ENCODE peak calls at places on chromosomes 3 and 15, in eight cellular contexts. W is HepG2, P is GM23338, Y is Panc1, I is K562, H is HCT116, D is upper lobe of left lung, N is GM12878. L is an unnamed sample.

GRCh38 chr3:33718595-33718907 is 497 bp upstream of the CLASP2 start:
- ATAC-seq in Y (no peak), D (no peak), H (no peak), I (peak; percentile 1), P (no peak), N (no peak), W (no peak), L (no peak)

GRCh38 chr3:122003112-122003511 is 18.9 kb downstream of the ILDR1 start:
- ATAC-seq in D (no peak), Y (no peak), I (no peak), N (peak; percentile 36), W (no peak), P (no peak), H (no peak), L (no peak)

GRCh38 chr3:185933374-185933950 is 4.4 kb downstream of the TRA2B start:
- ATAC-seq in I (no peak), W (no peak), Y (no peak), D (no peak), N (no peak), P (no peak), H (no peak), L (no peak)

GRCh38 chr15:85589873-85590272 is 204.9 kb downstream of the KLHL25 start:
- ATAC-seq in W (peak; percentile 99), P (no peak), Y (no peak), D (peak; percentile 44), N (no peak), H (no peak), I (no peak), L (peak; percentile 46)

GRCh38 chr15:39828374-39828931 is 45.8 kb upstream of the FSIP1 start:
- ATAC-seq in I (no peak), P (peak; percentile 54), H (no peak), D (no peak), Y (no peak), W (no peak), N (no peak), L (peak; percentile 92)

GRCh38 chr3:171459942-171460225 is 321 bp downstream of the TNIK start:
- ATAC-seq in N (no peak), P (no peak), D (no peak), W (peak; percentile 50), I (peak; percentile 1), Y (peak; percentile 26), H (peak; percentile 5), L (no peak)

GRCh38 chr15:81326466-81327212 is 2.7 kb upstream of the STARD5 start:
- ATAC-seq in D (no peak), I (no peak), N (no peak), H (no peak), Y (no peak), P (no peak), W (no peak), L (no peak)

GRCh38 chr3:133894334-133895207 is 1.1 kb downstream of the RAB6B start:
- ATAC-seq in I (peak; percentile 16), P (peak; percentile 42), D (no peak), Y (peak; percentile 59), H (peak; percentile 44), W (peak; percentile 52), N (no peak), L (peak; percentile 6)

GRCh38 chr3:27354588-27355203 is 14.5 kb downstream of the NEK10 start:
- ATAC-seq in W (peak; percentile 40), N (no peak), P (peak; percentile 84), H (no peak), Y (peak; percentile 58), D (no peak), I (no peak), L (no peak)

GRCh38 chr15:73051811-73052678 is at the start of gene NEO1:
- ATAC-seq in W (peak; percentile 87), D (peak; percentile 90), H (peak; percentile 83), Y (peak; percentile 89), I (peak; percentile 81), N (peak; percentile 89), P (peak; percentile 79), L (peak; percentile 96)

GRCh38 chr15:92629276-92629974 is 26.1 kb downstream of the FAM174B start:
- ATAC-seq in Y (no peak), P (no peak), H (no peak), D (no peak), W (no peak), N (peak; percentile 16), I (no peak), L (no peak)

GRCh38 chr3:14507345-14507741 is 32.8 kb downstream of the GRIP2 start:
- ATAC-seq in I (peak; percentile 24), D (no peak), H (no peak), P (no peak), Y (no peak), N (peak; percentile 15), W (no peak), L (no peak)

GRCh38 chr3:50245251-50245745 is 9.3 kb downstream of the GNAI2 start:
- ATAC-seq in P (peak; percentile 0), N (no peak), D (no peak), I (no peak), Y (peak; percentile 45), H (peak; percentile 2), W (peak; percentile 11), L (no peak)

GRCh38 chr3:50242778-50243551 is 7.0 kb downstream of the GNAI2 start:
- ATAC-seq in W (no peak), H (no peak), N (peak; percentile 19), I (peak; percentile 23), P (no peak), D (peak; percentile 60), Y (no peak), L (peak; percentile 34)

GRCh38 chr3:50241163-50241562 is 5.2 kb downstream of the GNAI2 start:
- ATAC-seq in I (no peak), W (no peak), Y (no peak), H (no peak), P (peak; percentile 53), N (no peak), D (no peak), L (no peak)

GRCh38 chr3:50242371-50242770 is 6.4 kb downstream of the GNAI2 start:
- ATAC-seq in W (no peak), N (no peak), P (no peak), Y (no peak), D (no peak), I (no peak), H (no peak), L (no peak)

GRCh38 chr3:50243552-50243895 is 7.5 kb downstream of the GNAI2 start:
- ATAC-seq in W (no peak), D (no peak), P (no peak), N (no peak), Y (no peak), H (no peak), I (no peak), L (no peak)
- H3K4me1 ChIP-seq in W (peaks cover 28% of the 10 kb centered on the region), D (peaks cover 98% of the 10 kb centered on the region), P (peaks cover 72% of the 10 kb centered on the region), N (peaks cover 58% of the 10 kb centered on the region), Y (peaks cover 61% of the 10 kb centered on the region), H (peaks cover 40% of the 10 kb centered on the region), I (peaks cover 55% of the 10 kb centered on the region), L (peaks cover 90% of the 10 kb centered on the region)

DNA sequence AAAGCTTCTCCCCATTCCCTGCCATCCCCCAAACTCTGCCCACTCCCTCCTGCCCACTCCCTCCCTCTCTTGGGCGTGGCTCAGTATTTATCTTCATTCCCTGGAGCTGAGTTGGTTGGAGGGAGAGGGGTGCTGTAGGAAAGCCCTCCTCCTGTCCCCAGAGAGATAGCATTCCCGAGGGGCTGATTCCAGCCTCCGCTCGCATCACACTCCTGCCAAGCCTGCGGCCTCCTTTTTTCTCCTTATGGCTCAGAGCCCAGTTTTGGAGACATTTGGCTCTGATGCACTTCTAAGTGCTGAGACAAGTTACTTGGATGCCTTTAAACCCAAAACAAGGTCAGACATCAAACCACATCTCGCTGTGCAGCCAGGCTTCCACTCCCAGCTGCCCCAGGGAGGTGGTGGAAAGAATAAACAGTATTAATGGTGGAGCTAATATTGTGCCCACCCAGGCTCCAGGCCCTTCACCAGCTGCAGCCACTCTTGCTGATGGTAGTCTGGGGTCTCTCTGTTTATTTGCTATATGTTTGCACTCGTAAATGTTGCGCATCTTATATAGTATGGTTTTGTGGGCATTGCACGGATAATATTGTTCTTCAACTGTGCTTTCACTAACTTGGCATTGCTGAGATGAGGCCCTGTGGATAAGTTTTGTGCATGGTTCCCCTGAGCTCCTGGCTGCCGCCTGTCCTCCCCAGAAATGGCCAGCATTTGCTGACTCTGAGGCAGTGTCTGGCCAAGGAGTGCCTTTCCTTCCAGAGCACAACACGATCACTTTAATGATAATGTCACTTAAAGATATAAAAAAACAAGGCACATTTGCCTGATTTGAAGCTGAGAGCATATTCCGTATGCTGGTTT is 157.2 kb downstream of the LRRC28 start:
- ATAC-seq in P (no peak), H (peak; percentile 39), I (no peak), N (no peak), D (no peak), W (peak; percentile 33), Y (peak; percentile 19), L (peak; percentile 26)
- TF ChIP-seq POLR2AphosphoS5 in P (no peak), H (no peak), I (no peak), N (no peak), D (no peak), W (no peak), Y (no peak), L (peak; percentile 53)

GRCh38 chr3:49519916-49520385 is 34.3 kb upstream of the BSN start:
- ATAC-seq in D (peak; percentile 21), Y (no peak), I (no peak), N (peak; percentile 20), H (peak; percentile 27), W (peak; percentile 90), P (no peak), L (no peak)

GRCh38 chr3:49518441-49518840 is 35.8 kb upstream of the BSN start:
- ATAC-seq in W (no peak), H (no peak), Y (no peak), P (no peak), N (no peak), I (no peak), D (no peak), L (no peak)

GRCh38 chr3:49518016-49518415 is 36.3 kb upstream of the BSN start:
- ATAC-seq in Y (no peak), H (no peak), P (no peak), I (no peak), W (no peak), D (no peak), N (no peak), L (no peak)

GRCh38 chr3:49523756-49524747 is 30.2 kb upstream of the BSN start:
- ATAC-seq in Y (no peak), D (no peak), H (no peak), P (no peak), N (no peak), W (no peak), I (no peak), L (no peak)

GRCh38 chr3:49519266-49519665 is 35.0 kb upstream of the BSN start:
- ATAC-seq in D (no peak), W (no peak), H (peak; percentile 25), P (peak; percentile 54), N (no peak), I (no peak), Y (no peak), L (no peak)
- H3K4me1 ChIP-seq in D (peaks cover 11% of the 10 kb centered on the region), W (peaks cover 43% of the 10 kb centered on the region), H (peaks cover 3% of the 10 kb centered on the region), P (no peaks in the 10 kb centered on the region), N (peaks cover 12% of the 10 kb centered on the region), I (no peaks in the 10 kb centered on the region), Y (no peaks in the 10 kb centered on the region), L (no peaks in the 10 kb centered on the region)

GRCh38 chr3:31760654-31761053 is 220.4 kb downstream of the OSBPL10 start:
- ATAC-seq in I (no peak), D (no peak), W (no peak), P (no peak), H (no peak), Y (no peak), N (no peak), L (no peak)
- TF ChIP-seq POLR2AphosphoS5 in I (no peak), D (no peak), W (no peak), P (no peak), H (no peak), Y (no peak), N (no peak), L (no peak)